ENCODE peak calls at places on chromosomes 2 and 18, in five cellular contexts. L is left colon, O is amygdala, F is posterior vena cava, B is activated gamma-delta T cell treated with Interleukin-2 at 50 U/mL for 16 hours. Z is an unnamed sample.

GRCh38 chr2:28436525-28437051 is 43.9 kb downstream of the FOSL2 start:
- DNase-seq in F (peak; percentile 50), B (no peak), O (no peak), L (peak; percentile 85), Z (no peak)

GRCh38 chr2:42171396-42171971 is 2.3 kb downstream of the EML4 start:
- DNase-seq in L (no peak), B (no peak), O (no peak), F (no peak), Z (no peak)

GRCh38 chr2:9697904-9698303 is 67.1 kb upstream of the YWHAQ start:
- DNase-seq in O (no peak), B (no peak), F (peak; percentile 1), L (no peak), Z (no peak)

GRCh38 chr2:53632714-53633113 is 134.9 kb upstream of the CHAC2 start:
- DNase-seq in F (no peak), L (no peak), B (no peak), O (no peak), Z (peak; percentile 87)

GRCh38 chr2:8298783-8299182 is 383.1 kb upstream of the ID2 start:
- DNase-seq in O (no peak), L (no peak), F (no peak), B (no peak), Z (no peak)

GRCh38 chr2:38274286-38275276 is 102.5 kb downstream of the ATL2 start:
- DNase-seq in F (no peak), L (no peak), B (peak; percentile 16), O (no peak), Z (peak; percentile 76)

GRCh38 chr2:180707867-180708205 is 272.6 kb upstream of the UBE2E3 start:
- DNase-seq in L (no peak), B (no peak), F (no peak), O (no peak), Z (peak; percentile 92)

GRCh38 chr2:84830095-84830494 is 50.8 kb downstream of the TRABD2A start:
- DNase-seq in O (no peak), L (no peak), F (peak; percentile 85), B (no peak), Z (no peak)

GRCh38 chr2:103788875-103789715 is 1027.3 kb downstream of the TMEM182 start:
- DNase-seq in O (peak; percentile 17), L (no peak), F (no peak), B (no peak), Z (no peak)

GRCh38 chr2:231172020-231172419 is 26.4 kb upstream of the ARMC9 start:
- DNase-seq in B (no peak), L (no peak), F (no peak), O (no peak), Z (no peak)

GRCh38 chr2:238950551-238950950 is 102.7 kb downstream of the TWIST2 start:
- DNase-seq in B (no peak), F (peak; percentile 65), L (no peak), O (no peak), Z (no peak)

GRCh38 chr2:206408323-206409320 is 34.7 kb upstream of the ADAM23 start:
- DNase-seq in L (no peak), F (no peak), B (no peak), O (no peak), Z (no peak)

GRCh38 chr2:234031207-234031606 is 19.3 kb upstream of the SPP2 start:
- DNase-seq in F (no peak), O (no peak), L (no peak), B (no peak), Z (no peak)

GRCh38 chr2:2590141-2590540 is 259.1 kb upstream of the MYT1L start:
- DNase-seq in F (no peak), B (no peak), L (no peak), O (no peak), Z (no peak)

GRCh38 chr18:54787098-54787497 is 41.2 kb upstream of the RAB27B start:
- DNase-seq in L (no peak), B (no peak), F (no peak), O (no peak), Z (no peak)

GRCh38 chr18:29062921-29063320 is 886.0 kb upstream of the CDH2 start:
- DNase-seq in B (no peak), L (no peak), O (no peak), F (no peak), Z (no peak)

GRCh38 chr2:241798631-241799521 is 10.1 kb upstream of the NEU4 start:
- DNase-seq in F (peak; percentile 76), B (peak; percentile 2), L (peak; percentile 11), O (no peak), Z (no peak)

GRCh38 chr18:74861154-74861553 is 263.5 kb downstream of the ZNF407 start:
- DNase-seq in B (no peak), F (no peak), O (no peak), L (no peak), Z (peak; percentile 33)

Z was measured in HFFc6.